ENCODE peak calls at places on chromosome 1, in six cellular contexts. T is trophoblast cell, B is H1, N is IMR-90, S is neuronal stem cell, O is mesenchymal stem cell. I is an unnamed sample.

GRCh38 chr1:201291917-201292316 is 8.6 kb downstream of the PKP1 start:
- DNase-seq in N (no peak), B (no peak), S (no peak), O (no peak), T (no peak), I (no peak)

GRCh38 chr1:33001282-33001681 is 35.4 kb downstream of the AK2 start:
- DNase-seq in S (no peak), T (no peak), B (no peak), O (no peak), N (no peak), I (no peak)

GRCh38 chr1:230864441-230864840 is 3.9 kb downstream of the C1orf198 start:
- DNase-seq in N (no peak), T (no peak), B (no peak), O (no peak), S (no peak), I (no peak)

GRCh38 chr1:181033128-181033798 is 520 bp upstream of the MR1 start:
- DNase-seq in B (no peak), O (peak; percentile 73), N (peak; percentile 35), T (peak; percentile 36), S (no peak), I (no peak)

GRCh38 chr1:36787312-36787711 is 247.0 kb downstream of the GRIK3 start:
- DNase-seq in N (no peak), O (no peak), T (no peak), S (no peak), B (no peak), I (no peak)

GRCh38 chr1:224860488-224860887 is 69.0 kb upstream of the DNAH14 start:
- DNase-seq in O (no peak), B (no peak), S (no peak), N (no peak), T (no peak), I (no peak)

GRCh38 chr1:230976825-230977747 is 1.6 kb downstream of the TTC13 start:
- DNase-seq in B (no peak), N (no peak), T (no peak), O (no peak), S (no peak), I (no peak)

GRCh38 chr1:183237046-183237445 is 51.0 kb downstream of the LAMC2 start:
- DNase-seq in S (no peak), N (no peak), B (no peak), O (no peak), T (no peak), I (no peak)

GRCh38 chr1:30648408-30649000 is 74.9 kb downstream of the MATN1 start:
- DNase-seq in T (no peak), O (no peak), B (no peak), N (no peak), S (no peak), I (no peak)

GRCh38 chr1:166763318-166763717 is 76.0 kb upstream of the POGK start:
- DNase-seq in N (no peak), O (no peak), T (no peak), S (no peak), B (no peak), I (no peak)

GRCh38 chr1:169102567-169102966 is 3.9 kb upstream of the ATP1B1 start:
- DNase-seq in S (no peak), T (peak; percentile 77), B (no peak), O (peak; percentile 81), N (peak; percentile 85), I (no peak)

GRCh38 chr1:226867461-226868054 is 2.9 kb upstream of the PSEN2 start:
- DNase-seq in S (no peak), N (no peak), B (no peak), T (peak; percentile 51), O (no peak), I (peak; percentile 48)

GRCh38 chr1:226864311-226864710 is 6.1 kb upstream of the PSEN2 start:
- DNase-seq in T (no peak), S (no peak), B (peak; percentile 28), O (no peak), N (no peak), I (no peak)

GRCh38 chr1:226862900-226863299 is 7.5 kb upstream of the PSEN2 start:
- DNase-seq in O (peak; percentile 50), B (peak; percentile 22), N (peak; percentile 73), T (no peak), S (no peak), I (no peak)

GRCh38 chr1:226865590-226865989 is 4.8 kb upstream of the PSEN2 start:
- DNase-seq in B (peak; percentile 3), S (no peak), O (no peak), T (no peak), N (no peak), I (no peak)

DNA sequence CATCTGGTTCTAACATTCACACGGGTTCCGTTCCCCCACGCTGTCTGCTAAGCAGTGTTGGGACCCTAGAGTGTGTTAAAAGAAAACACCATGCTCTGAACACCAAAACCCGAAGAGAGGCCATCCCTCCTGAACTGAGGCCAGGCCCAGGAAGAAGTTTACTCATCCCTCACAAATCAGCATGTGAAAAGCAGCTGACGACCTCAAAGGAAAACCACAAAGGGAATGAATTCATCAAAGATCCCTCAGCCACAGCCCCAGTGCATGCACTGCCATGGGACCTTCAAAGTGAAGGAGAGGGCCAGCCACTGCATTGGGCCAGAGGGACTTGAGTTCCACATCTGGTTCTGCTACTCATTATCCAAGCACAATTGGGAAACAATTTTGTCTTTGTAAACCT is 7.0 kb upstream of the PSEN2 start:
- DNase-seq in S (no peak), T (no peak), B (peak; percentile 41), N (peak; percentile 70), O (peak; percentile 64), I (peak; percentile 57)
- H2AFZ ChIP-seq in S (peak overlapping the region; percentile 39), T (no peak overlapping the region), B (no peak overlapping the region), N (peak overlapping the region; percentile 75), O (no peak overlapping the region), I (no peak overlapping the region)

GRCh38 chr1:68196676-68197075 is 35.6 kb downstream of the WLS start:
- DNase-seq in T (no peak), B (no peak), O (no peak), N (no peak), S (no peak), I (no peak)

GRCh38 chr1:68197459-68197858 is 34.9 kb downstream of the WLS start:
- DNase-seq in B (no peak), T (no peak), O (no peak), S (no peak), N (no peak), I (no peak)

GRCh38 chr1:68198752-68199151 is 33.6 kb downstream of the WLS start:
- DNase-seq in S (no peak), T (no peak), O (no peak), B (no peak), N (peak; percentile 63), I (no peak)

GRCh38 chr1:68199603-68200002 is 32.7 kb downstream of the WLS start:
- DNase-seq in N (no peak), O (no peak), S (no peak), T (no peak), B (no peak), I (no peak)

DNA sequence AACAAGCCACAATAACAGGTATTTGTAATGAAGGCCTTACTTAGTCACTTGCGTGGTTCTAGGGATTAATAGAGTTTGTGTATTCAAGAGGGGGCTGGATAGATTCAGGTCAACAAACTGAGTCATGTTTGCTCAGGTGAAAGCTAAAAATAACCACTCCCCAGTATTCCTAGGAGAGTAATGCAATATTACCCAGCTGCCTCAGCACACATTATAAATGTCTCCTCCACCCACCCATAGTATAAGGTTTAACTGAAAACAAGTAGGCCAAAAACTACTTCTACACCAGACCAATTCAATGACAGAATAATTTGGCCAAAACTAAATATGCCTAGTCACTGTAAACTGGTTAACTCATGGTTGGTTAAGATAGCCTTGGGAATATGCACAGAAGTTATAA is 34.4 kb downstream of the WLS start:
- DNase-seq in B (no peak), O (peak; percentile 51), S (no peak), N (peak; percentile 49), T (no peak), I (no peak)
- H4K8ac ChIP-seq in B (no peak overlapping the region), O (no peak overlapping the region), S (no peak overlapping the region), N (no peak overlapping the region), T (no peak overlapping the region), I (no peak overlapping the region)

DNA sequence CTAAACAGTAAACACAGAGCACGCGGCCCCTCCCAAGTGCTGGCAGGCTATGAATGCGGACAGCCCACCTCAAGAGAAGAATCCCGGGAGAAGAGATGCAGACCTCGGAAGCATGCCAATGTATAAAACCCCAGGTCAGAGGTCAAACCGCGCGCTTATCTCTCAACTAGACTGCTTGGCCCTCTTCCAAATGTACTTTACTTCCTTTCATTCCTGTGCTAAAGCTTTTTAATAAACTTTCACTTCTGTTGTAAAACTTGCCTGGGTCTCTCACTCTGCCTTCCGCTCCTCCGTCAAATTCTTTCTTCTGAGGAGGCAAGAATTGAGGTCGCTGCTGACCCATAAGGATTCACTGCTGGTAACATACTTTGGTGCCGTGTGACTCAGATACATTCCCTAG is 216.0 kb downstream of the S1PR1 start:
- DNase-seq in T (no peak), O (peak; percentile 28), N (no peak), S (no peak), B (no peak), I (no peak)
- H2AFZ ChIP-seq in T (no peak overlapping the region), O (no peak overlapping the region), N (no peak overlapping the region), S (no peak overlapping the region), B (no peak overlapping the region), I (no peak overlapping the region)

DNA sequence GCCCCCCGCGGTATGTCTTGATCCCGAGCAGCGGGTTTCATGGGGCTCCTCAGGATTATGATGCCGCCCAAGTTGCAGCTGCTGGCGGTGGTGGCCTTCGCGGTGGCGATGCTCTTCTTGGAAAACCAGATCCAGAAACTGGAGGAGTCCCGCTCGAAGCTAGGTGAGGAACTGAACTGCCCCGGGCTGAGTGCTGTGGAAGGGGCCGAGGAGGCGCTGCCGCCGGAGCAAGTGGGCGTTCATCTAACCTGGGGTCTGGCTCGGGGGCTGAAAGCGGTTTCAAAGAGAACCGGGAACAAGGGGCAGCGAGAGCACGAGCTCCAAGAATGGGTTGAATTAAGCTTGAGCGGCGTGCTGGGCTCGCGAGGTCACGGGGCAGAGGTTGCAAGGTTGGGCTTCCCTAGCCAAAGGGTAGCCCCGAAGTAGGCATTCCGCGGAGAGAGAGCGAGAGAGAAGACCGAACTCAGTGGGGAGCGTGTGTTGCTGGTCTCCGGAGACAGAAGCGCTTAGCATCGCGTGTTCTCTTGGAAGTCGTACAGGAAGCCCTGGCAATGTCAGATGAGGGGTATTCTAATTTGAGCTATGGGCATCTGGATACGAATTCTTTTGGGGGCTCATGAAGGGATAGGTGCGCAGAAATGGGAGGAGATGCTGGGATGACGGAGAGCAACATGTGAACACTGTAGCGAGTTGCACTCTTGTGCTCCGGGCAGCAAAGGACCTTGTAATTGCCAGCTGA is 732 bp downstream of the HS2ST1 start:
- DNase-seq in B (peak; percentile 73), N (peak; percentile 53), O (peak; percentile 75), S (peak; percentile 59), T (peak; percentile 54), I (peak; percentile 59)
- H4K8ac ChIP-seq in B (peak overlapping the region; percentile 82), N (peak overlapping the region; percentile 24), O (no peak overlapping the region), S (no peak overlapping the region), T (peak overlapping the region; percentile 51), I (no peak overlapping the region)

DNA sequence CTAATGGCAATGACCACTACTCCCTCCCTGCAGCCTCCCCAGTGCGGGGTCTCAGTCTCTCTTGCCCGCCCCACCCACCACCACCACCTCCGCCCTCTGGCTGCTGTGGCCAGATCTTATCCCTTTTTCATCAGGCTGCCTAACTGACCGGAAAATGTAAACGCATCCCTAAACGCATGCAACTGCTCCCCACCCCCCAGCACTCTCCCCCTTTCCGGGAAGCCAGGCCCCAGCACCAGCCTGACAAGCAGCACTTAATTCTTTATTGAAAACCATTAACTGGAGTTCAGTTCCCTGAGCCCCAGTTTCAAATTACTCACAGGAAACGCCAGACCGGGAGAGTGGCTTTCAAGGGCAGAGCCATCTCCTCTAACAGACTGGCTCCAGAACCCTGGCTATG is 147.7 kb downstream of the DMRTA2 start:
- DNase-seq in O (no peak), N (no peak), B (peak; percentile 48), T (no peak), S (no peak), I (peak; percentile 55)
- H2AFZ ChIP-seq in O (no peak overlapping the region), N (no peak overlapping the region), B (no peak overlapping the region), T (no peak overlapping the region), S (peak overlapping the region; percentile 44), I (no peak overlapping the region)